ENCODE peak calls at places on chromosomes 5 and 9, in four cellular contexts. X, H, P and I are unnamed samples.

GRCh38 chr5:172860520-172861443 is 26.7 kb downstream of the ERGIC1 start:
- DNase-seq in X (peak; percentile 90), H (no peak), P (no peak), I (peak; percentile 71)

GRCh38 chr9:30382271-30382670 is 2002.2 kb upstream of the ACO1 start:
- DNase-seq in X (no peak), H (no peak), P (no peak), I (no peak)

GRCh38 chr9:109098960-109099308 is 20.8 kb downstream of the TMEM245 start:
- DNase-seq in X (no peak), H (no peak), P (no peak), I (no peak)

GRCh38 chr9:130682490-130683121 is 11.0 kb upstream of the EXOSC2 start:
- DNase-seq in X (peak; percentile 79), H (peak; percentile 42), P (no peak), I (peak; percentile 90)

GRCh38 chr5:94745786-94746730 is 127.6 kb downstream of the SLF1 start:
- DNase-seq in X (no peak), H (no peak), P (no peak), I (no peak)

GRCh38 chr5:156354571-156354970 is 27.6 kb downstream of the SGCD start:
- DNase-seq in X (no peak), H (no peak), P (no peak), I (no peak)

GRCh38 chr5:372911-373709 is 51.6 kb downstream of the AHRR start:
- DNase-seq in X (no peak), H (no peak), P (no peak), I (peak; percentile 25)

GRCh38 chr5:36740259-36740898 is 134.0 kb downstream of the SLC1A3 start:
- DNase-seq in X (no peak), H (no peak), P (no peak), I (no peak)

GRCh38 chr9:127796225-127796813 is 6.4 kb upstream of the FPGS start:
- DNase-seq in X (no peak), H (no peak), P (no peak), I (no peak)

GRCh38 chr5:43555895-43556606 is 826 bp downstream of the PAIP1 start:
- DNase-seq in X (peak; percentile 57), H (peak; percentile 17), P (peak; percentile 33), I (peak; percentile 48)

GRCh38 chr9:5008206-5008605 is 23.1 kb downstream of the JAK2 start:
- DNase-seq in X (no peak), H (no peak), P (no peak), I (no peak)

GRCh38 chr9:87065981-87066380 is 118.7 kb upstream of the GAS1 start:
- DNase-seq in X (no peak), H (no peak), P (no peak), I (no peak)

GRCh38 chr9:133237271-133237731 is 28.3 kb upstream of the OBP2B start:
- DNase-seq in X (no peak), H (no peak), P (no peak), I (no peak)

GRCh38 chr9:90005388-90005787 is 400.6 kb downstream of the GADD45G start:
- DNase-seq in X (no peak), H (no peak), P (no peak), I (no peak)

GRCh38 chr9:89606567-89607311 is 1.9 kb downstream of the GADD45G start:
- DNase-seq in X (peak; percentile 32), H (no peak), P (no peak), I (peak; percentile 54)

GRCh38 chr5:111810087-111810486 is 53.1 kb upstream of the NREP start:
- DNase-seq in X (no peak), H (no peak), P (no peak), I (no peak)

GRCh38 chr5:171953860-171954701 is 52.4 kb downstream of the FBXW11 start:
- DNase-seq in X (no peak), H (no peak), P (peak; percentile 85), I (no peak)

GRCh38 chr9:12875216-12875615 is 100.4 kb downstream of the LURAP1L start:
- DNase-seq in X (no peak), H (no peak), P (no peak), I (no peak)

GRCh38 chr9:125878241-125878640 is 131.1 kb downstream of the PBX3 start:
- DNase-seq in X (no peak), H (no peak), P (no peak), I (no peak)

GRCh38 chr5:163914911-163915310 is 409.5 kb downstream of the MAT2B start:
- DNase-seq in X (no peak), H (no peak), P (no peak), I (no peak)

GRCh38 chr9:89874351-89875321 is 269.8 kb downstream of the GADD45G start:
- DNase-seq in X (peak; percentile 53), H (no peak), P (no peak), I (peak; percentile 37)

GRCh38 chr9:132411091-132411508 is 1.1 kb downstream of the CFAP77 start:
- DNase-seq in X (peak; percentile 32), H (peak; percentile 41), P (no peak), I (peak; percentile 75)

GRCh38 chr5:172243302-172243701 is 40.3 kb downstream of the UBTD2 start:
- DNase-seq in X (no peak), H (no peak), P (no peak), I (no peak)

GRCh38 chr9:69204869-69205268 is 30.8 kb downstream of the TJP2 start:
- DNase-seq in X (peak; percentile 25), H (no peak), P (no peak), I (peak; percentile 42)

GRCh38 chr5:116502616-116503015 is 72.0 kb downstream of the SEMA6A start:
- DNase-seq in X (no peak), H (no peak), P (no peak), I (no peak)

GRCh38 chr9:530681-531080 is 310.8 kb upstream of the DMRT1 start:
- DNase-seq in X (peak; percentile 41), H (no peak), P (no peak), I (no peak)

GRCh38 chr5:151483176-151483575 is 35.8 kb downstream of the SLC36A1 start:
- DNase-seq in X (no peak), H (no peak), P (no peak), I (no peak)

GRCh38 chr5:142078251-142078650 is 30.3 kb upstream of the NDFIP1 start:
- DNase-seq in X (no peak), H (no peak), P (no peak), I (no peak)

GRCh38 chr9:93673271-93673843 is 97.0 kb downstream of the PHF2 start:
- DNase-seq in X (peak; percentile 73), H (no peak), P (no peak), I (peak; percentile 35)

GRCh38 chr5:139743804-139744203 is 51.8 kb upstream of the PSD2 start:
- DNase-seq in X (no peak), H (no peak), P (no peak), I (no peak)

GRCh38 chr5:139746691-139747582 is 48.7 kb upstream of the PSD2 start:
- DNase-seq in X (no peak), H (peak; percentile 56), P (no peak), I (no peak)

GRCh38 chr5:139745800-139746690 is 49.6 kb upstream of the PSD2 start:
- DNase-seq in X (peak; percentile 56), H (peak; percentile 24), P (no peak), I (peak; percentile 58)

GRCh38 chr5:139744471-139745120 is 51.0 kb upstream of the PSD2 start:
- DNase-seq in X (no peak), H (no peak), P (no peak), I (peak; percentile 73)

DNA sequence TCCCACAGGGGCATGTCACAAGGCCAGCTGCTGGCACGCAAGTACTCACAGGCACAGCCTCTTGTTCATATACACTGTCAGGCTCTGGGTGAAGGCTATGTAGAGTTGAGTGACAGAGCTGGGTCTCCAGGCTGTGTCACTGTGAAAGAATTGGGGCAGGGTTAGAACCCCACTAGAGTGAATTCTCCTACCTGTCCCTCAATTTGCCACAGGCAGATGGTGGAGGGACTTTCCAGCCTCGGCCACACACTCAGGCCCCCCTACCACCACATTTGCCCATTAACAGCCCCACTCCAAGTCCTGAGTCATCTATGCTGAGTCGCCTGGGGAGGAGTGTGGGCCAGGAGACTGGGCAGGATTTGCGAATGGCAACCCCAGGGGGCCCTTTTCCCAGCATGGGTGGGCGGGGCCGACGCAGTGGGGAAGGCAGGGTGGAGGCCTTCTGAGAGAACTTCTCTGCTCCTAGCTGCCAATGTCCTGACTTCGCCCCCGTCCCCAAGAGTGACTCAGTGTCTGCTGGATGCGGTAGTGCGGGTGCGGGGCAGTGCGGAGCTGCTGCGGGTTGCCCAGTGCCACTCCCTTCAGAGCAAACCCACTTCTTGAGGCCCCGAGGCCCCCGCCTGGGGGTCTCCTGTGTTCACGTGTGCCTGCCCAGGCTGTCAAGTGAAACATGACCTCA is 50.3 kb upstream of the PSD2 start:
- DNase-seq in X (peak; percentile 32), H (no peak), P (no peak), I (no peak)
- H3K4me3 ChIP-seq in X (no peak overlapping the region), H (no peak overlapping the region), P (peak overlapping the region; percentile 60), I (no peak overlapping the region)

GRCh38 chr5:18238321-18238720 is 604.1 kb downstream of the TAF11L14 start:
- DNase-seq in X (no peak), H (no peak), P (no peak), I (no peak)

DNA sequence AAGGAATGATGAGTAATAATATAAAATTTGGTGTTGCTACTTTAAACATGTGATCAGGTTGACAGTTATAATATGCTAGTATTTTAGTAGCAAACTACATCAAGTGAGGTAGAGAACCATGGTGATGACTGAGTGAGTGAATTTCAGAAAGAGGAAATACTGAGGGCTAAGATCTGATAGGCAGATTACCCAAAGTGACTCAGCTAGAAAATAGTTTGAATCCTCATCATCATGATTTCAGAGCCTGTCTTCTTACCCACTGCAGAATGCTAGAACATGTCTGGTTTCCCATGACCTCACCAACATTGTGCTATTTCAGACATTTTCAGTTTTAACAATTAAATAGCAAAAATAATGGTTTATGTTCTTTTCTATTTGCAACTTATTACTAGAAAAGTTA is 602.1 kb downstream of the TAF11L14 start:
- DNase-seq in X (no peak), H (no peak), P (no peak), I (no peak)
- H3K27ac ChIP-seq in X (no peak overlapping the region), H (no peak overlapping the region), P (no peak overlapping the region), I (no peak overlapping the region)

GRCh38 chr9:35657327-35658143 is at the start of gene RMRP:
- DNase-seq in X (peak; percentile 97), H (peak; percentile 72), P (peak; percentile 95), I (peak; percentile 99)
- TF ChIP-seq CTCF in X (peak; percentile 62), H (no peak), P (no peak), I (peak; percentile 39)

DNA sequence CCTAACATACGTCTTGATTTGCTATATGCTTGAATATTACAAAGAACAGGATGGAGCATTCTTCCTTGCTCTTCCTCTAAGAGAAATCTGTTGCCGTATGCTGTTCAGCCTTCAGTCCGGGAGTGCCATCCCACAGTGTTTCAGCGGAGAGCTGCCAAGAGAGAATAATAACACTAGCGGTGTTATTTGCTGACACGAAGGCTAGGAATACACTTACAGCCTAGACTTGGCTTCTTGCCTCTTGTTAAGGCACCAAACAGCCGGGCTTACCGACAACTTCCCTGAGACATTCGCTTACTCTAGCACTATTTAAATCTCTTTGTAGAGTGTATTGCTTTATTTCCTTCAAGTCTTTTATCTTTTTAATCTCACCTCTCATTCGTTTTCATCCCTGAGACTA is 31.4 kb downstream of the KCTD16 start:
- DNase-seq in X (no peak), H (no peak), P (no peak), I (no peak)
- H3K4me3 ChIP-seq in X (no peak overlapping the region), H (no peak overlapping the region), P (no peak overlapping the region), I (no peak overlapping the region)

GRCh38 chr5:176996780-176997179 is 9.8 kb downstream of the UIMC1 start:
- DNase-seq in X (no peak), H (no peak), P (no peak), I (no peak)
- H3K27ac ChIP-seq in X (peak overlapping the region; percentile 73), H (no peak overlapping the region), P (no peak overlapping the region), I (no peak overlapping the region)

GRCh38 chr9:121731090-121731489 is 79.7 kb downstream of the DAB2IP start:
- DNase-seq in X (no peak), H (no peak), P (no peak), I (no peak)
- TF ChIP-seq CTCF in X (no peak), H (no peak), P (no peak), I (no peak)